ENCODE peak calls at places on chromosome 2, in five cellular contexts. E, R, G, P and A are unnamed samples.

GRCh38 chr2:64731746-64732145 is 78.0 kb upstream of the SERTAD2 start:
- DNase-seq in E (no peak), R (no peak), G (no peak), P (no peak), A (no peak)

GRCh38 chr2:20196053-20196880 is 28.7 kb downstream of the SDC1 start:
- DNase-seq in E (peak; percentile 81), R (no peak), G (no peak), P (no peak), A (no peak)

GRCh38 chr2:189633392-189633811 is 27.9 kb upstream of the ASNSD1 start:
- DNase-seq in E (no peak), R (no peak), G (no peak), P (no peak), A (no peak)

GRCh38 chr2:150853258-150853657 is 365.8 kb upstream of the RND3 start:
- DNase-seq in E (no peak), R (no peak), G (no peak), P (no peak), A (no peak)

GRCh38 chr2:53640466-53640865 is 127.1 kb upstream of the CHAC2 start:
- DNase-seq in E (no peak), R (no peak), G (no peak), P (no peak), A (no peak)

GRCh38 chr2:213806125-213806726 is 522.0 kb downstream of the SPAG16 start:
- DNase-seq in E (no peak), R (no peak), G (peak; percentile 60), P (no peak), A (no peak)

GRCh38 chr2:21155365-21156136 is 31.8 kb downstream of the TDRD15 start:
- DNase-seq in E (no peak), R (no peak), G (no peak), P (no peak), A (no peak)

GRCh38 chr2:208269091-208269490 is 3.0 kb downstream of the PIKFYVE start:
- DNase-seq in E (no peak), R (no peak), G (no peak), P (no peak), A (no peak)

GRCh38 chr2:120749506-120750431 is 14.1 kb downstream of the GLI2 start:
- DNase-seq in E (no peak), R (no peak), G (peak; percentile 40), P (peak; percentile 74), A (no peak)

GRCh38 chr2:161898633-161899032 is 175.4 kb downstream of the DPP4 start:
- DNase-seq in E (no peak), R (no peak), G (no peak), P (no peak), A (no peak)

GRCh38 chr2:217047209-217047998 is 187.5 kb upstream of the TNP1 start:
- DNase-seq in E (no peak), R (no peak), G (no peak), P (no peak), A (no peak)

GRCh38 chr2:168798076-168798887 is 4.2 kb upstream of the NOSTRIN start:
- DNase-seq in E (no peak), R (no peak), G (no peak), P (peak; percentile 28), A (no peak)

GRCh38 chr2:222318026-222318711 is 19.4 kb upstream of the PAX3 start:
- DNase-seq in E (peak; percentile 35), R (no peak), G (peak; percentile 70), P (peak; percentile 47), A (peak; percentile 75)

GRCh38 chr2:222322241-222322640 is 23.4 kb upstream of the PAX3 start:
- DNase-seq in E (no peak), R (no peak), G (no peak), P (no peak), A (no peak)

GRCh38 chr2:222320441-222321395 is 21.9 kb upstream of the PAX3 start:
- DNase-seq in E (no peak), R (no peak), G (peak; percentile 24), P (no peak), A (no peak)

GRCh38 chr2:222318712-222319575 is 20.1 kb upstream of the PAX3 start:
- DNase-seq in E (no peak), R (no peak), G (peak; percentile 41), P (no peak), A (peak; percentile 44)

DNA sequence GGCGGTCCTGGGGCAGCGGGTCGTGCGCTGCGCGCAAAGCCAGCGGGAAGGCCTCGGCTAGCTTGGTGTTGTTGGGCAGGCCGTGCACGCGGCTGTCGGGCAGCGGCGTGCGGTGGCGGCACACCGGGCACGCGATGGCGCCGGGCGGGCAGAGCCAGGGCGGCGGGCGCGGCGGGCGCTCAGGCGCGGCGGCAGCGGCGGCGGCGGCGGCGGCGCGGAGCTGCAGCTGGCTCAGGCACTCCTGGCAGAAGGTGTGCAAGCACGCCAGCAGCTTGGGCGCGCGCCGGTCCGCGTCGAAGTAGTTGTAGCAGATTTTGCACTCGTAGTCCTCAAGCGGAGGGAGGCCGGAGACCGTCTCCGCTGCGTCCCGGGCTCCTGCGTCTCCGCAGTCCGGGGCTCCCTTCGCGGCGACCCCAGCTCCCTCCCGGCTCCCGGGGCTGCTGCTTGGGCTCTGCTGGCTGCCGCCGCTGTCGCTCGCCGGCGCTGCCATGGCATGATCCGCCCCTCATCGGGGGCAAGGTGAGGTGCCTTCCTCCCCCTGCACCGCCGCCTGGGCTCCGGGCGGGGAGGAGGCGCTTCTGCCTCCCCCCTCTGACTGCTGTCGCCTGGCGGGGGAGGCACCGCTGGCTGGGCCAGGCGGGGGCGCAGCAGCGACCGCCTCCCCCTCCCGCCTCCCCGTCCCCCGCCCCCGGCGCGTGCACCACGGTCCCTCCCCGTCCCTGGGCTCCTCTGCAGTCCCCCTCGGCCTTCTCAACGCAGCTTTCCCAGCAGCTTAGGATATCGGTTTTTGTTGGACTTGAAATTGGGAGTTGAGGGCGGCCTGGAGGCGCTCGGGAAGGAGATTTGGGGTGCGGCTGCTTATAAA is 21.0 kb upstream of the PAX3 start:
- DNase-seq in E (no peak), R (no peak), G (peak; percentile 35), P (no peak), A (peak; percentile 48)
- H3K27me3 ChIP-seq in E (no peaks in the 10 kb centered on the region), R (peaks cover 50% of the 10 kb centered on the region), G (peaks cover 66% of the 10 kb centered on the region), P (peaks cover 48% of the 10 kb centered on the region), A (peaks cover 2% of the 10 kb centered on the region)

GRCh38 chr2:176145085-176145969 is 6.0 kb upstream of the HOXD4 start:
- DNase-seq in E (no peak), R (no peak), G (no peak), P (no peak), A (no peak)
- H3K27me3 ChIP-seq in E (no peaks in the 10 kb centered on the region), R (peaks cover 98% of the 10 kb centered on the region), G (no peaks in the 10 kb centered on the region), P (peaks cover 74% of the 10 kb centered on the region), A (no peaks in the 10 kb centered on the region)

GRCh38 chr2:218060950-218061660 is 7.9 kb upstream of the RUFY4 start:
- DNase-seq in E (no peak), R (no peak), G (no peak), P (no peak), A (no peak)

GRCh38 chr2:218063541-218064295 is 5.3 kb upstream of the RUFY4 start:
- DNase-seq in E (no peak), R (no peak), G (no peak), P (no peak), A (no peak)

GRCh38 chr2:218059289-218059688 is 9.8 kb upstream of the RUFY4 start:
- DNase-seq in E (no peak), R (no peak), G (no peak), P (no peak), A (no peak)

GRCh38 chr2:218065239-218066006 is 3.6 kb upstream of the RUFY4 start:
- DNase-seq in E (no peak), R (no peak), G (no peak), P (no peak), A (no peak)

DNA sequence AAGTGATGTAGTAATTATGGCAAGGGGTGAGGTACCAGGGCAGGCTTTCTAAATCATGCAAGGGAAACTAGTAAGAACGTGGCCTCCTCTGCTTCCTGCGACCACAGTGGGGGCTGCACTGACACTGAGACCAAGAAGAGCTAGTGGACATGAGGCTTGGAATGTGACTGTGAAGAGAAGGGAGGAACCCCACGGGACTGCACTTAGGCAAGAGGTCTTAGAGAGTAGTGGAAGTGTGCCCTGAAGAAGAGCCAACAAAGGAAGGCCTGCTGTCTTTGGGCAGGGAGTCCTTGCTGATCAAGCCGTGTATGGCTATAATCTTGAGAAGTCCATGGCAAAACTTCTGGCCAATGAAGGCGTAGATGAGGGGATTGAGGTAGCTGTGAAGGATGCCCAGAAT is 8.9 kb upstream of the RUFY4 start:
- DNase-seq in E (no peak), R (no peak), G (no peak), P (no peak), A (no peak)
- H3K27me3 ChIP-seq in E (no peaks in the 10 kb centered on the region), R (no peaks in the 10 kb centered on the region), G (peaks cover 61% of the 10 kb centered on the region), P (peaks cover 3% of the 10 kb centered on the region), A (peaks cover 16% of the 10 kb centered on the region)

GRCh38 chr2:29829841-29830240 is 91.5 kb downstream of the ALK start:
- DNase-seq in E (no peak), R (no peak), G (no peak), P (no peak), A (peak; percentile 47)
- H3K27me3 ChIP-seq in E (no peaks in the 10 kb centered on the region), R (no peaks in the 10 kb centered on the region), G (peaks cover 21% of the 10 kb centered on the region), P (no peaks in the 10 kb centered on the region), A (no peaks in the 10 kb centered on the region)

GRCh38 chr2:73292316-73292905 is 937 bp downstream of the EGR4 start:
- DNase-seq in E (no peak), R (no peak), G (no peak), P (no peak), A (no peak)
- H3K27me3 ChIP-seq in E (no peaks in the 10 kb centered on the region), R (peaks cover 69% of the 10 kb centered on the region), G (peaks cover 55% of the 10 kb centered on the region), P (peaks cover 57% of the 10 kb centered on the region), A (peaks cover 67% of the 10 kb centered on the region)

GRCh38 chr2:232348936-232349335 is 29.6 kb upstream of the ALPP start:
- DNase-seq in E (no peak), R (no peak), G (no peak), P (no peak), A (no peak)
- H3K27me3 ChIP-seq in E (no peaks in the 10 kb centered on the region), R (peaks cover 40% of the 10 kb centered on the region), G (peaks cover 65% of the 10 kb centered on the region), P (peaks cover 52% of the 10 kb centered on the region), A (peaks cover 32% of the 10 kb centered on the region)

GRCh38 chr2:26595146-26595545 is 46.0 kb downstream of the CIB4 start:
- DNase-seq in E (no peak), R (no peak), G (no peak), P (no peak), A (no peak)
- H3K27me3 ChIP-seq in E (no peaks in the 10 kb centered on the region), R (peaks cover 19% of the 10 kb centered on the region), G (peaks cover 71% of the 10 kb centered on the region), P (peaks cover 21% of the 10 kb centered on the region), A (peaks cover 36% of the 10 kb centered on the region)

GRCh38 chr2:118858485-118859156 is 11.2 kb upstream of the EN1 start:
- DNase-seq in E (no peak), R (no peak), G (no peak), P (no peak), A (no peak)

GRCh38 chr2:118861741-118862140 is 14.3 kb upstream of the EN1 start:
- DNase-seq in E (no peak), R (no peak), G (peak; percentile 68), P (no peak), A (peak; percentile 52)

GRCh38 chr2:118859157-118859770 is 11.8 kb upstream of the EN1 start:
- DNase-seq in E (no peak), R (no peak), G (no peak), P (no peak), A (no peak)

GRCh38 chr2:118861242-118861641 is 13.8 kb upstream of the EN1 start:
- DNase-seq in E (no peak), R (no peak), G (no peak), P (no peak), A (no peak)

DNA sequence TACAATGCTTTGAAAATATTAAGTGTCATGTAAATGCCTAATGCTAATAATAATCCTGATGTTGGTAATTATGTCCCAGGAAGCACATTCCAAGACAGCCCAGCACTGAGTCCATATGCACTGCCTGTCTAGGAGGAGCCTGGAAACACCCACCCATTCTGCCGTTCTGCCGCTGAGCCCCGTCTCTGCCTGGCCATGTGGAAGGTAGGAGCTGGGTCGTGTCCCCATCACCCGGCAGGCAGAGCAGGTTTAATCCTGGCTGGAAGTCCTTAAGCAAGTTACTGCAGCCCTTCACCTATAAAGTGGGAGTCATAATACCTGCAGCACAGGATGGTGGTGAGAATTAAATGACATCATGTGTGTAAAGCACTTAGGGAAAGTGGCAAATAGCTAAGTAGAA is 13.1 kb upstream of the EN1 start:
- DNase-seq in E (no peak), R (no peak), G (no peak), P (no peak), A (no peak)
- H3K27me3 ChIP-seq in E (peaks cover 4% of the 10 kb centered on the region), R (peaks cover 91% of the 10 kb centered on the region), G (peaks cover 18% of the 10 kb centered on the region), P (peaks cover 59% of the 10 kb centered on the region), A (no peaks in the 10 kb centered on the region)